ENCODE peak calls at places on chromosomes 11 and 22, in five cellular contexts. P is SK-N-SH, W is GM12891, V is H1, Q is K562. L is an unnamed sample.

GRCh38 chr11:79374707-79375106 is 66.1 kb downstream of the TENM4 start:
- DNase-seq in P (no peak), Q (no peak), W (no peak), V (no peak), L (no peak)

GRCh38 chr22:26825960-26826359 is 168.6 kb downstream of the MIAT start:
- DNase-seq in V (no peak), Q (no peak), W (no peak), P (no peak), L (no peak)

GRCh38 chr22:40193429-40194421 is 16.0 kb downstream of the TNRC6B start:
- DNase-seq in V (peak), Q (no peak), W (no peak), P (no peak), L (no peak)

GRCh38 chr11:128095459-128096096 is 491.8 kb downstream of the ETS1 start:
- DNase-seq in Q (no peak), W (no peak), V (no peak), P (no peak), L (no peak)

GRCh38 chr11:406796-407650 is 7.8 kb downstream of the SIGIRR start:
- DNase-seq in P (peak), V (peak), W (peak), Q (peak), L (peak)

GRCh38 chr11:120558754-120559431 is 47.3 kb downstream of the GRIK4 start:
- DNase-seq in Q (no peak), W (no peak), P (peak), V (no peak), L (no peak)

GRCh38 chr11:10550503-10550902 is 9.5 kb upstream of the RNF141 start:
- DNase-seq in V (no peak), Q (no peak), W (no peak), P (no peak), L (no peak)

GRCh38 chr11:65853249-65853979 is 4.6 kb downstream of the CFL1 start:
- DNase-seq in V (no peak), W (no peak), Q (no peak), P (peak), L (no peak)

GRCh38 chr11:114001416-114001815 is 26.5 kb downstream of the HTR3A start:
- DNase-seq in W (no peak), Q (no peak), V (no peak), P (no peak), L (no peak)

GRCh38 chr11:35794850-35795249 is 132.3 kb downstream of the TRIM44 start:
- DNase-seq in Q (no peak), W (no peak), V (no peak), P (no peak), L (no peak)

GRCh38 chr22:20658433-20659222 is 115.3 kb upstream of the SERPIND1 start:
- DNase-seq in P (no peak), W (no peak), Q (peak), V (no peak), L (no peak)

GRCh38 chr11:122646549-122647340 is 8.8 kb upstream of the UBASH3B start:
- DNase-seq in P (no peak), W (no peak), Q (no peak), V (no peak), L (no peak)

GRCh38 chr11:11982975-11983374 is 25.5 kb downstream of the DKK3 start:
- DNase-seq in V (no peak), W (no peak), Q (no peak), P (no peak), L (no peak)

GRCh38 chr11:37511425-37511933 is 913.4 kb upstream of the RAG2 start:
- DNase-seq in W (no peak), Q (no peak), P (no peak), V (no peak), L (no peak)

GRCh38 chr11:87120937-87121336 is 83.2 kb downstream of the TMEM135 start:
- DNase-seq in W (no peak), Q (no peak), V (no peak), P (no peak), L (no peak)

GRCh38 chr11:105368711-105369110 is 229.1 kb upstream of the CARD18 start:
- DNase-seq in V (no peak), Q (no peak), W (no peak), P (no peak), L (no peak)

GRCh38 chr22:20549232-20549841 is 41.9 kb downstream of the MED15 start:
- DNase-seq in P (no peak), W (no peak), Q (peak), V (no peak), L (no peak)

GRCh38 chr22:32801436-32802290 is at the start of gene TIMP3:
- DNase-seq in V (peak), W (no peak), Q (peak), P (peak), L (no peak)

GRCh38 chr11:26245046-26245445 is 86.9 kb upstream of the ANO3 start:
- DNase-seq in W (no peak), P (no peak), Q (no peak), V (no peak), L (no peak)

GRCh38 chr11:18304745-18305144 is 17.2 kb downstream of the HPS5 start:
- DNase-seq in V (no peak), Q (no peak), P (no peak), W (no peak), L (no peak)
- TF ChIP-seq TAF1 in V (no peak), Q (no peak), P (no peak), W (no peak), L (no peak)

GRCh38 chr22:49931863-49932262 is 13.4 kb downstream of the CRELD2 start:
- DNase-seq in P (no peak), V (no peak), W (no peak), Q (no peak), L (no peak)
- TF ChIP-seq POLR2AphosphoS5 in P (no peak), V (no peak), W (no peak), Q (no peak), L (no peak)

GRCh38 chr11:83252941-83253340 is 33.2 kb downstream of the CCDC90B start:
- DNase-seq in V (no peak), W (no peak), Q (no peak), P (no peak), L (no peak)

GRCh38 chr11:83249445-83249844 is 36.7 kb downstream of the CCDC90B start:
- DNase-seq in W (no peak), P (no peak), V (no peak), Q (no peak), L (no peak)

GRCh38 chr11:83252266-83252665 is 33.9 kb downstream of the CCDC90B start:
- DNase-seq in V (no peak), W (no peak), Q (no peak), P (no peak), L (no peak)

GRCh38 chr11:83249972-83250593 is 36.1 kb downstream of the CCDC90B start:
- DNase-seq in V (no peak), W (no peak), P (peak), Q (peak), L (no peak)
- TF ChIP-seq TAF1 in V (no peak), W (no peak), P (no peak), Q (no peak), L (no peak)

DNA sequence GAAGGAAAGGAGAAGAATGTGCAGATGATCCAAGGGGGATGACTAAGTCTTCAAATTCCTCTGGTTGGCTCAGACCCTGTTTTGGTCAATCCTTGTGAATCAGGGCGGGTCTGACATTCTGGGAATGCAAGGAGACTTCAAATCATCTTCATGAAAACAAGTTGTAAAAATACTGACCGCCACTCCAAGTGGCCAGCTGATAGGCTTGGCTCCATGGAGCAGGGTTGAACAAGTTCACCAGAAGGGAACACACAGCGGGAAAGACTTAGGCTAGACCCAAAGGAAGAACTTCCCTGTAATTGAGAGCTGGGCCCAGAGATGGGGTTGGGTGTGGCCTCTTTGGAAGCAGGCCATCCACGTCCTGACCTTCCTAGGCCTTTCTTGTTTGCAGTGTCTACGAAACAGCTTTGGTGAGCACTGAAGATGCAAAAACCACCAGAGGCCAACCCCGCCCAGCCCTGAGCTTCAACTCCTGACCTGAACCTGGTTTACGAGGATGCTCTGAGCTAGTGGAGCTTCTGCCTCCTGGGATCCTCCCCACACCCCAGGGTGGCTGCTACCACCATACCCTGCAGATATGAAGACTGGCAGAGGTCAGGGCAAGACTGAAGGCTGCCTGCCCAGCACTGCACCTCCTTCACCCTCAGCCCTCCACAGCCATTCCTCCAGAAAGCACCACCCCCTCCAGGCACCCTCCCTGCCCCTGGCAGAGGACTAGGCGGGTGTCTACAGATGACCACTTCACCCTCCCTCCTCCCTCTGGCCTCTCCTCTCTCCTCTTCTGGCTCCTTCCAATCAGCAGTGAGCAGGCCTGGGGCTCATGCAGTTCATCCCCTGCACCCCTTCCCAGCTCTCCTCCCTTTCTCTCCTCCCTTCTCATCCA is 26.1 kb downstream of the GDPD5 start:
- DNase-seq in V (no peak), W (no peak), P (no peak), Q (no peak), L (no peak)
- TF ChIP-seq POLR2AphosphoS5 in V (no peak), W (no peak), P (peak), Q (no peak), L (no peak)

DNA sequence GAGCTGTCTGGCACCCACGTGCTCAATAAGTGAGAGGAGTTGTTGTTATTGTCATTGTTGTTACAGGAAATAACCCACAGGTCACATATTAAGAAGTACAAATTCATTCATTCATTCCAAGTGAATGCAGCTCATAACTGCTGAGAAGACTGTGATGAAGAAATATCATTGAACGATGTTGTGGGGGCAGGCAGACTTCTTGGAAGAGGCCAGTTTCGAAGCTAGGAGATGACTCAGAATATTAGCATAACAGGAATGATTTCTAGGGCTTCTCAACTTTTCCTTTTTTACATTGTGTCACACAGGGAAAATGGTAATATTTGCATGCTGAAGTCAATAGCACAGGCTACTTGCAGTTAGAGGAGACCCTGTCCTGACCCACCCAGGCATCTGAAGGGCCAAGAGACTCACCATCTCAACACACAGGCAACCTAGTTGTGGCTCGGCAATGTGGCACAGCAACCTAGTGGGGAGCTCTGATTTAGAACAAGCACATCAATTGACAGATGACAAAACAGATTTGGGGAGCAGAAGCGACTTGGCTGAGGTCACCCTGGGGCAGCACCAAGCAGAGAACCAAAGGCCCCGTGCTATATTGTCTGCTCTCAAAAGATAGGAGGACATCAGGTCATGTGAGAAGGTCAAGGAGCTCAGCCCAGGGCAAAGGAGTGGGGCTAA is 605.9 kb downstream of the BUD13 start:
- DNase-seq in P (no peak), V (no peak), W (no peak), Q (no peak), L (no peak)
- TF ChIP-seq TAF1 in P (no peak), V (no peak), W (no peak), Q (no peak), L (no peak)

L was measured in GM12892.